ENCODE peak calls at places on chromosomes 3 and 15, in six cellular contexts. R is NCI-H510A treated with DMSO at 0.1 percent for 48 hours, D is colonic mucosa, I is cerebellar cortex, C is lung, K is aorta. J is an unnamed sample.

GRCh38 chr3:63918321-63918720 is 6.1 kb upstream of the SCAANT1 start:
- DNase-seq in R (no peak), D (no peak), I (no peak), C (no peak), K (no peak), J (no peak)

GRCh38 chr3:40306336-40306735 is 3.2 kb upstream of the EIF1B start:
- DNase-seq in R (no peak), D (no peak), I (no peak), C (no peak), K (no peak), J (no peak)

GRCh38 chr15:51004103-51004536 is 90.6 kb downstream of the TNFAIP8L3 start:
- DNase-seq in R (no peak), D (no peak), I (no peak), C (peak; percentile 32), K (no peak), J (no peak)

GRCh38 chr3:187878776-187879524 is 133.7 kb upstream of the BCL6 start:
- DNase-seq in R (peak; percentile 57), D (no peak), I (no peak), C (no peak), K (no peak), J (no peak)

GRCh38 chr3:46671541-46672348 is 21.7 kb downstream of the ALS2CL start:
- DNase-seq in R (no peak), D (no peak), I (no peak), C (no peak), K (peak; percentile 62), J (peak; percentile 10)

GRCh38 chr3:104460477-104461406 is 906.0 kb upstream of the ALCAM start:
- DNase-seq in R (no peak), D (no peak), I (peak; percentile 5), C (no peak), K (no peak), J (no peak)

GRCh38 chr15:85582719-85583089 is 202.3 kb downstream of the AKAP13 start:
- DNase-seq in R (no peak), D (peak; percentile 68), I (no peak), C (no peak), K (no peak), J (peak; percentile 78)

GRCh38 chr3:186281172-186281571 is 80.9 kb downstream of the DGKG start:
- DNase-seq in R (no peak), D (no peak), I (no peak), C (no peak), K (no peak), J (no peak)

GRCh38 chr3:194140520-194141414 is 4.8 kb downstream of the HES1 start:
- DNase-seq in R (peak; percentile 43), D (peak; percentile 63), I (no peak), C (peak; percentile 43), K (peak; percentile 85), J (peak; percentile 33)